ENCODE peak calls at places on chromosome 9, in eight cellular contexts. One of them, this sample, is unnamed. For H3K27me3, the result is how much of the 10 kb centered on the place peaks cover.

GRCh38 chr9:86257406-86257805 is 2.1 kb downstream of the C9orf153 start:
- DNase-seq in prostate gland: no peak
- DNase-seq in GM12878: no peak
- DNase-seq in endothelial cell of umbilical vein: no peak
- DNase-seq in suprapubic skin: no peak
- DNase-seq in transverse colon: no peak
- DNase-seq in vagina: no peak
- DNase-seq in breast epithelium: no peak
- DNase-seq in this sample: no peak

GRCh38 chr9:131032384-131032783 is 23.4 kb downstream of the LAMC3 start:
- DNase-seq in transverse colon: no peak
- DNase-seq in endothelial cell of umbilical vein: no peak
- DNase-seq in suprapubic skin: no peak
- DNase-seq in vagina: no peak
- DNase-seq in GM12878: no peak
- DNase-seq in breast epithelium: no peak
- DNase-seq in prostate gland: no peak
- DNase-seq in this sample: no peak

GRCh38 chr9:126893079-126893478 is 21.5 kb upstream of the RALGPS1 start:
- DNase-seq in endothelial cell of umbilical vein: no peak
- DNase-seq in suprapubic skin: no peak
- DNase-seq in breast epithelium: no peak
- DNase-seq in GM12878: no peak
- DNase-seq in vagina: no peak
- DNase-seq in transverse colon: no peak
- DNase-seq in prostate gland: no peak
- DNase-seq in this sample: no peak

GRCh38 chr9:127525426-127526188 is 74.3 kb downstream of the LRSAM1 start:
- DNase-seq in suprapubic skin: no peak
- DNase-seq in breast epithelium: no peak
- DNase-seq in GM12878: no peak
- DNase-seq in prostate gland: no peak
- DNase-seq in vagina: no peak
- DNase-seq in endothelial cell of umbilical vein: no peak
- DNase-seq in transverse colon: no peak
- DNase-seq in this sample: no peak

GRCh38 chr9:35940474-35941467 is 17.2 kb downstream of the OR2S2 start:
- DNase-seq in prostate gland: no peak
- DNase-seq in vagina: no peak
- DNase-seq in suprapubic skin: no peak
- DNase-seq in endothelial cell of umbilical vein: no peak
- DNase-seq in breast epithelium: no peak
- DNase-seq in GM12878: no peak
- DNase-seq in transverse colon: no peak
- DNase-seq in this sample: no peak

GRCh38 chr9:130715270-130716077 is 21.9 kb downstream of the EXOSC2 start:
- DNase-seq in GM12878: no peak
- DNase-seq in transverse colon: no peak
- DNase-seq in vagina: no peak
- DNase-seq in breast epithelium: no peak
- DNase-seq in suprapubic skin: no peak
- DNase-seq in prostate gland: no peak
- DNase-seq in endothelial cell of umbilical vein: peak
- DNase-seq in this sample: no peak

GRCh38 chr9:19379697-19380046 is 364 bp downstream of the RPS6 start:
- DNase-seq in transverse colon: peak
- DNase-seq in suprapubic skin: no peak
- DNase-seq in endothelial cell of umbilical vein: peak
- DNase-seq in GM12878: no peak
- DNase-seq in breast epithelium: no peak
- DNase-seq in prostate gland: no peak
- DNase-seq in vagina: no peak
- DNase-seq in this sample: no peak

GRCh38 chr9:33817327-33818166 is 587 bp downstream of the UBE2R2 start:
- DNase-seq in vagina: no peak
- DNase-seq in transverse colon: peak
- DNase-seq in GM12878: no peak
- DNase-seq in prostate gland: peak
- DNase-seq in suprapubic skin: peak
- DNase-seq in breast epithelium: peak
- DNase-seq in endothelial cell of umbilical vein: peak
- DNase-seq in this sample: no peak

GRCh38 chr9:127568618-127568970 is 43.5 kb upstream of the STXBP1 start:
- DNase-seq in vagina: no peak
- DNase-seq in endothelial cell of umbilical vein: no peak
- DNase-seq in breast epithelium: no peak
- DNase-seq in suprapubic skin: no peak
- DNase-seq in GM12878: no peak
- DNase-seq in transverse colon: no peak
- DNase-seq in prostate gland: no peak
- DNase-seq in this sample: no peak

GRCh38 chr9:130623466-130623865 is 40.9 kb upstream of the PRDM12 start:
- DNase-seq in endothelial cell of umbilical vein: no peak
- DNase-seq in prostate gland: no peak
- DNase-seq in suprapubic skin: no peak
- DNase-seq in breast epithelium: no peak
- DNase-seq in vagina: no peak
- DNase-seq in transverse colon: no peak
- DNase-seq in GM12878: no peak
- DNase-seq in this sample: no peak

GRCh38 chr9:114116061-114116747 is 17.1 kb upstream of the KIF12 start:
- DNase-seq in endothelial cell of umbilical vein: no peak
- DNase-seq in transverse colon: no peak
- DNase-seq in vagina: no peak
- DNase-seq in GM12878: no peak
- DNase-seq in breast epithelium: no peak
- DNase-seq in prostate gland: no peak
- DNase-seq in suprapubic skin: no peak
- DNase-seq in this sample: no peak

GRCh38 chr9:113454914-113455761 is 8.4 kb upstream of the RGS3 start:
- DNase-seq in suprapubic skin: no peak
- DNase-seq in vagina: no peak
- DNase-seq in transverse colon: no peak
- DNase-seq in prostate gland: no peak
- DNase-seq in endothelial cell of umbilical vein: peak
- DNase-seq in GM12878: no peak
- DNase-seq in breast epithelium: no peak
- DNase-seq in this sample: no peak

GRCh38 chr9:75169623-75170022 is 81.3 kb downstream of the OSTF1 start:
- DNase-seq in breast epithelium: no peak
- DNase-seq in transverse colon: no peak
- DNase-seq in suprapubic skin: no peak
- DNase-seq in prostate gland: no peak
- DNase-seq in vagina: no peak
- DNase-seq in GM12878: no peak
- DNase-seq in endothelial cell of umbilical vein: peak
- DNase-seq in this sample: no peak

GRCh38 chr9:93230601-93231000 is 46.7 kb downstream of the WNK2 start:
- DNase-seq in suprapubic skin: no peak
- DNase-seq in endothelial cell of umbilical vein: no peak
- DNase-seq in transverse colon: peak
- DNase-seq in GM12878: no peak
- DNase-seq in vagina: no peak
- DNase-seq in prostate gland: no peak
- DNase-seq in breast epithelium: no peak
- DNase-seq in this sample: no peak
- H3K27me3 ChIP-seq in suprapubic skin: under half
- H3K27me3 ChIP-seq in endothelial cell of umbilical vein: under half
- H3K27me3 ChIP-seq in transverse colon: under half
- H3K27me3 ChIP-seq in GM12878: under half
- H3K27me3 ChIP-seq in vagina: under half
- H3K27me3 ChIP-seq in prostate gland: under half
- H3K27me3 ChIP-seq in breast epithelium: under half
- H3K27me3 ChIP-seq in this sample: under half

GRCh38 chr9:81724242-81724889 is 35.0 kb upstream of the TLE1 start:
- DNase-seq in suprapubic skin: no peak
- DNase-seq in endothelial cell of umbilical vein: peak
- DNase-seq in transverse colon: no peak
- DNase-seq in prostate gland: no peak
- DNase-seq in breast epithelium: no peak
- DNase-seq in vagina: no peak
- DNase-seq in GM12878: no peak
- DNase-seq in this sample: no peak

GRCh38 chr9:81720450-81721086 is 31.2 kb upstream of the TLE1 start:
- DNase-seq in breast epithelium: no peak
- DNase-seq in GM12878: no peak
- DNase-seq in prostate gland: no peak
- DNase-seq in suprapubic skin: no peak
- DNase-seq in transverse colon: no peak
- DNase-seq in vagina: no peak
- DNase-seq in endothelial cell of umbilical vein: peak
- DNase-seq in this sample: no peak

GRCh38 chr9:81719972-81720371 is 30.6 kb upstream of the TLE1 start:
- DNase-seq in prostate gland: no peak
- DNase-seq in breast epithelium: no peak
- DNase-seq in endothelial cell of umbilical vein: no peak
- DNase-seq in vagina: no peak
- DNase-seq in transverse colon: no peak
- DNase-seq in GM12878: no peak
- DNase-seq in suprapubic skin: no peak
- DNase-seq in this sample: no peak

GRCh38 chr9:81718244-81718643 is 28.9 kb upstream of the TLE1 start:
- DNase-seq in prostate gland: no peak
- DNase-seq in GM12878: no peak
- DNase-seq in endothelial cell of umbilical vein: no peak
- DNase-seq in transverse colon: no peak
- DNase-seq in breast epithelium: no peak
- DNase-seq in suprapubic skin: no peak
- DNase-seq in vagina: no peak
- DNase-seq in this sample: no peak

GRCh38 chr9:81722277-81722676 is 32.9 kb upstream of the TLE1 start:
- DNase-seq in suprapubic skin: no peak
- DNase-seq in GM12878: no peak
- DNase-seq in prostate gland: no peak
- DNase-seq in transverse colon: no peak
- DNase-seq in vagina: no peak
- DNase-seq in endothelial cell of umbilical vein: no peak
- DNase-seq in breast epithelium: no peak
- DNase-seq in this sample: no peak
- H3K27ac ChIP-seq in suprapubic skin: no peak
- H3K27ac ChIP-seq in GM12878: no peak
- H3K27ac ChIP-seq in prostate gland: no peak
- H3K27ac ChIP-seq in transverse colon: no peak
- H3K27ac ChIP-seq in vagina: no peak
- H3K27ac ChIP-seq in endothelial cell of umbilical vein: no peak
- H3K27ac ChIP-seq in breast epithelium: no peak
- H3K27ac ChIP-seq in this sample: no peak

GRCh38 chr9:28758971-28759370 is 1185.7 kb upstream of the C9orf72 start:
- DNase-seq in prostate gland: no peak
- DNase-seq in GM12878: no peak
- DNase-seq in suprapubic skin: no peak
- DNase-seq in endothelial cell of umbilical vein: no peak
- DNase-seq in breast epithelium: no peak
- DNase-seq in transverse colon: no peak
- DNase-seq in vagina: no peak
- DNase-seq in this sample: no peak
- TF ChIP-seq POLR2AphosphoS5 in prostate gland: no peak
- TF ChIP-seq POLR2AphosphoS5 in GM12878: no peak
- TF ChIP-seq POLR2AphosphoS5 in suprapubic skin: no peak
- TF ChIP-seq POLR2AphosphoS5 in endothelial cell of umbilical vein: no peak
- TF ChIP-seq POLR2AphosphoS5 in breast epithelium: no peak
- TF ChIP-seq POLR2AphosphoS5 in transverse colon: no peak
- TF ChIP-seq POLR2AphosphoS5 in vagina: no peak
- TF ChIP-seq POLR2AphosphoS5 in this sample: no peak

DNA sequence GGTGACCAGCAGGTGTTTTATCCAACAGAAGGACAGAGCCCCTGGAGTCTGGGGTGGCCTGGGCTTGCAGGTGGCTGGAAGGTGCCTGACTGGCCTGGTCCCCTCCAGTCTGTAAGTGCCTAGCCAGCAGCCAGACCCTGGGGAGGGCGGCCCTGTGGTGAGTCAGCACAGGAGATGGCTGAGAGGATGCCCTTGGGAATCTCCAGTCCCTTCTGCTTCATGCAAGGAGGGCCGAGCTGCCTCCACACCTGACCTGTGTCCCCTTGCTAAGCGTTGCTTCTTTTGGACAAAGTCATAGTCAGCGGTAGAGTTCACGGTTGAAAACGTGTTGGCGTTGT is 20.2 kb downstream of the OBP2B start:
- DNase-seq in GM12878: no peak
- DNase-seq in prostate gland: no peak
- DNase-seq in vagina: no peak
- DNase-seq in transverse colon: no peak
- DNase-seq in suprapubic skin: peak
- DNase-seq in endothelial cell of umbilical vein: no peak
- DNase-seq in breast epithelium: no peak
- DNase-seq in this sample: no peak
- H3K27me3 ChIP-seq in GM12878: under half
- H3K27me3 ChIP-seq in prostate gland: under half
- H3K27me3 ChIP-seq in vagina: under half
- H3K27me3 ChIP-seq in transverse colon: under half
- H3K27me3 ChIP-seq in suprapubic skin: under half
- H3K27me3 ChIP-seq in endothelial cell of umbilical vein: under half
- H3K27me3 ChIP-seq in breast epithelium: under half
- H3K27me3 ChIP-seq in this sample: under half

GRCh38 chr9:70880523-70880922 is 240.9 kb downstream of the TRPM3 start:
- DNase-seq in prostate gland: no peak
- DNase-seq in breast epithelium: no peak
- DNase-seq in vagina: no peak
- DNase-seq in endothelial cell of umbilical vein: no peak
- DNase-seq in GM12878: no peak
- DNase-seq in transverse colon: no peak
- DNase-seq in suprapubic skin: no peak
- DNase-seq in this sample: no peak
- H3K27ac ChIP-seq in prostate gland: no peak
- H3K27ac ChIP-seq in breast epithelium: no peak
- H3K27ac ChIP-seq in vagina: no peak
- H3K27ac ChIP-seq in endothelial cell of umbilical vein: no peak
- H3K27ac ChIP-seq in GM12878: no peak
- H3K27ac ChIP-seq in transverse colon: no peak
- H3K27ac ChIP-seq in suprapubic skin: no peak
- H3K27ac ChIP-seq in this sample: no peak

GRCh38 chr9:22809371-22809770 is 362.7 kb downstream of the DMRTA1 start:
- DNase-seq in prostate gland: no peak
- DNase-seq in GM12878: no peak
- DNase-seq in endothelial cell of umbilical vein: no peak
- DNase-seq in transverse colon: no peak
- DNase-seq in breast epithelium: no peak
- DNase-seq in vagina: no peak
- DNase-seq in suprapubic skin: no peak
- DNase-seq in this sample: no peak

GRCh38 chr9:22813520-22813919 is 366.9 kb downstream of the DMRTA1 start:
- DNase-seq in vagina: no peak
- DNase-seq in endothelial cell of umbilical vein: peak
- DNase-seq in suprapubic skin: no peak
- DNase-seq in transverse colon: no peak
- DNase-seq in breast epithelium: no peak
- DNase-seq in GM12878: no peak
- DNase-seq in prostate gland: no peak
- DNase-seq in this sample: no peak

DNA sequence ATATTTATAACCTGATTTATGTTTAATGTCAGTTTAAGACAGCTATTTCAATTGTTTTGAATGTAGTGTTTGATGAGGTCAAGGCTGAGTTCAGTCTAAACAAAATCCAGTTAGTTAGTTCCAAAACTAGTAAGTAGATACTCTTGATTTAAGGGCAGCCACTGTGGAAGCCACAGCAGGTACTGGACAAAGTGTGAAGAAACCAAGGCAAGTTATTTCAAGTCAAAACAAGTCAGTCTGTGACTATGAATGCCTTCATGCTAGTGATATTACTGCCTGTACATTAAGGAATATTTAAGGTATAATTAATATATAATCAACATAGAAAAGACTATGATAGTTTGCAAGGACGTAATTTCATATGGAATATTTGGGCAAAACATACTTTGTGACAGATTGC is 362.3 kb downstream of the DMRTA1 start:
- DNase-seq in breast epithelium: no peak
- DNase-seq in GM12878: no peak
- DNase-seq in vagina: no peak
- DNase-seq in suprapubic skin: no peak
- DNase-seq in endothelial cell of umbilical vein: no peak
- DNase-seq in transverse colon: no peak
- DNase-seq in prostate gland: no peak
- DNase-seq in this sample: no peak
- TF ChIP-seq POLR2AphosphoS5 in breast epithelium: no peak
- TF ChIP-seq POLR2AphosphoS5 in GM12878: no peak
- TF ChIP-seq POLR2AphosphoS5 in vagina: no peak
- TF ChIP-seq POLR2AphosphoS5 in suprapubic skin: no peak
- TF ChIP-seq POLR2AphosphoS5 in endothelial cell of umbilical vein: no peak
- TF ChIP-seq POLR2AphosphoS5 in transverse colon: no peak
- TF ChIP-seq POLR2AphosphoS5 in prostate gland: no peak
- TF ChIP-seq POLR2AphosphoS5 in this sample: no peak